ENCODE peak calls at places on chromosomes 6 and 20, in eight cellular contexts. R, Q, L, A, Y, N, K and B are unnamed samples.

GRCh38 chr6:148980234-148980633 is 233.4 kb downstream of the UST start:
- DNase-seq in R (no peak), Q (no peak), L (no peak), A (peak), Y (no peak), N (no peak), K (no peak), B (no peak)

GRCh38 chr6:15249371-15250019 is 3.6 kb downstream of the JARID2 start:
- DNase-seq in R (no peak), Q (no peak), L (no peak), A (no peak), Y (no peak), N (no peak), K (no peak), B (peak)

GRCh38 chr6:11921017-11921438 is 91.1 kb upstream of the HIVEP1 start:
- DNase-seq in R (no peak), Q (no peak), L (peak), A (peak), Y (peak), N (peak), K (no peak), B (no peak)

GRCh38 chr6:12311106-12311505 is 20.9 kb downstream of the EDN1 start:
- DNase-seq in R (no peak), Q (no peak), L (peak), A (no peak), Y (no peak), N (no peak), K (no peak), B (no peak)

GRCh38 chr20:13125486-13125885 is 95.6 kb upstream of the ISM1 start:
- DNase-seq in R (no peak), Q (no peak), L (no peak), A (no peak), Y (no peak), N (no peak), K (no peak), B (no peak)

GRCh38 chr6:84763397-84764331 is 734 bp downstream of the TBX18 start:
- DNase-seq in R (no peak), Q (no peak), L (peak), A (peak), Y (peak), N (no peak), K (no peak), B (no peak)

GRCh38 chr6:17418281-17419188 is 25.1 kb downstream of the CAP2 start:
- DNase-seq in R (no peak), Q (peak), L (peak), A (peak), Y (peak), N (no peak), K (no peak), B (no peak)

GRCh38 chr6:116268589-116269293 is 11.0 kb downstream of the TSPYL1 start:
- DNase-seq in R (no peak), Q (no peak), L (peak), A (peak), Y (no peak), N (no peak), K (peak), B (no peak)

GRCh38 chr20:44247676-44248419 is 740 bp downstream of the GDAP1L1 start:
- DNase-seq in R (peak), Q (no peak), L (peak), A (peak), Y (no peak), N (no peak), K (peak), B (no peak)

GRCh38 chr20:845226-845868 is 11.8 kb downstream of the FAM110A start:
- DNase-seq in R (no peak), Q (no peak), L (no peak), A (no peak), Y (no peak), N (no peak), K (no peak), B (peak)

GRCh38 chr20:36085686-36086267 is 68.8 kb upstream of the EPB41L1 start:
- DNase-seq in R (no peak), Q (no peak), L (peak), A (peak), Y (no peak), N (no peak), K (peak), B (no peak)

GRCh38 chr6:7053125-7053784 is 54.5 kb upstream of the RREB1 start:
- DNase-seq in R (no peak), Q (no peak), L (no peak), A (no peak), Y (no peak), N (no peak), K (no peak), B (no peak)

GRCh38 chr20:44424039-44424495 is 51.6 kb upstream of the TTPAL start:
- DNase-seq in R (no peak), Q (no peak), L (no peak), A (no peak), Y (no peak), N (no peak), K (no peak), B (no peak)

GRCh38 chr6:72218125-72218524 is 331.8 kb downstream of the RIMS1 start:
- DNase-seq in R (no peak), Q (no peak), L (peak), A (peak), Y (no peak), N (peak), K (peak), B (no peak)

GRCh38 chr6:148419430-148419829 is 76.8 kb downstream of the SASH1 start:
- DNase-seq in R (no peak), Q (no peak), L (no peak), A (no peak), Y (no peak), N (peak), K (no peak), B (no peak)

GRCh38 chr20:14832630-14833029 is 495.2 kb upstream of the FLRT3 start:
- DNase-seq in R (no peak), Q (no peak), L (no peak), A (no peak), Y (no peak), N (no peak), K (no peak), B (no peak)

GRCh38 chr20:15547109-15547508 is 1026.1 kb downstream of the KIF16B start:
- DNase-seq in R (no peak), Q (no peak), L (no peak), A (no peak), Y (no peak), N (no peak), K (no peak), B (no peak)

GRCh38 chr6:44289726-44290125 is 19.5 kb downstream of the TMEM151B start:
- DNase-seq in R (no peak), Q (no peak), L (no peak), A (no peak), Y (no peak), N (no peak), K (no peak), B (no peak)

GRCh38 chr20:61263084-61263695 is 11.1 kb downstream of the CDH4 start:
- DNase-seq in R (no peak), Q (no peak), L (peak), A (peak), Y (peak), N (peak), K (no peak), B (no peak)

GRCh38 chr6:10082385-10082784 is 332.5 kb downstream of the TFAP2A start:
- DNase-seq in R (no peak), Q (no peak), L (no peak), A (no peak), Y (no peak), N (no peak), K (no peak), B (no peak)

GRCh38 chr6:3797231-3798200 is 46.0 kb upstream of the PXDC1 start:
- DNase-seq in R (no peak), Q (no peak), L (peak), A (peak), Y (no peak), N (no peak), K (peak), B (no peak)

GRCh38 chr6:170102582-170103481 is 188.0 kb downstream of the DLL1 start:
- DNase-seq in R (no peak), Q (no peak), L (no peak), A (no peak), Y (no peak), N (peak), K (no peak), B (peak)

GRCh38 chr6:3970097-3970496 is 108.8 kb downstream of the FAM217A start:
- DNase-seq in R (no peak), Q (no peak), L (no peak), A (no peak), Y (no peak), N (no peak), K (no peak), B (no peak)

GRCh38 chr20:29689411-29690225 is 1567.8 kb upstream of the DEFB115 start:
- DNase-seq in R (no peak), Q (no peak), L (no peak), A (no peak), Y (no peak), N (no peak), K (no peak), B (no peak)

GRCh38 chr6:145887969-145888368 is 73.4 kb upstream of the FBXO30 start:
- DNase-seq in R (no peak), Q (no peak), L (peak), A (peak), Y (no peak), N (peak), K (no peak), B (no peak)

GRCh38 chr6:91697010-91697694 is 1110.3 kb upstream of the MAP3K7 start:
- DNase-seq in R (no peak), Q (no peak), L (no peak), A (no peak), Y (no peak), N (no peak), K (no peak), B (no peak)

GRCh38 chr6:85004283-85005010 is 240.0 kb upstream of the TBX18 start:
- DNase-seq in R (no peak), Q (no peak), L (no peak), A (no peak), Y (no peak), N (no peak), K (no peak), B (no peak)

GRCh38 chr20:43727980-43728590 is 1.3 kb upstream of the GTSF1L start:
- DNase-seq in R (no peak), Q (no peak), L (peak), A (peak), Y (no peak), N (no peak), K (peak), B (no peak)

GRCh38 chr20:32879538-32879937 is 20.8 kb downstream of the EFCAB8 start:
- DNase-seq in R (no peak), Q (no peak), L (no peak), A (no peak), Y (no peak), N (no peak), K (no peak), B (no peak)

GRCh38 chr6:107690546-107690863 is 133.6 kb downstream of the SCML4 start:
- DNase-seq in R (no peak), Q (no peak), L (no peak), A (no peak), Y (no peak), N (no peak), K (no peak), B (no peak)

GRCh38 chr20:60269571-60270162 is 311.4 kb downstream of the CDH26 start:
- DNase-seq in R (no peak), Q (no peak), L (no peak), A (no peak), Y (no peak), N (no peak), K (no peak), B (no peak)

GRCh38 chr6:140052757-140053729 is 678.6 kb upstream of the CITED2 start:
- DNase-seq in R (no peak), Q (no peak), L (peak), A (peak), Y (no peak), N (no peak), K (no peak), B (no peak)

GRCh38 chr20:19566226-19566960 is 191.7 kb upstream of the RIN2 start:
- DNase-seq in R (no peak), Q (no peak), L (no peak), A (no peak), Y (no peak), N (no peak), K (no peak), B (no peak)

GRCh38 chr6:155939253-155939652 is 483.6 kb upstream of the NOX3 start:
- DNase-seq in R (no peak), Q (no peak), L (no peak), A (no peak), Y (no peak), N (no peak), K (no peak), B (no peak)

GRCh38 chr6:2225422-2226392 is 19.7 kb downstream of the GMDS start:
- DNase-seq in R (no peak), Q (no peak), L (peak), A (no peak), Y (no peak), N (no peak), K (peak), B (no peak)
- TF ChIP-seq POLR2A in R (no peak), Q (no peak), L (no peak), A (no peak), Y (no peak), N (no peak), K (no peak), B (no peak)

GRCh38 chr20:56630506-56631317 is 1.6 kb downstream of the TFAP2C start:
- DNase-seq in R (no peak), Q (no peak), L (peak), A (no peak), Y (no peak), N (no peak), K (no peak), B (no peak)
- H3K27ac ChIP-seq in R (no peak), Q (no peak), L (peak), A (no peak), Y (no peak), N (no peak), K (no peak), B (no peak)

GRCh38 chr20:31720486-31721407 is 1.9 kb downstream of the BCL2L1 start:
- DNase-seq in R (no peak), Q (no peak), L (no peak), A (no peak), Y (no peak), N (no peak), K (peak), B (no peak)

GRCh38 chr20:31723282-31724078 is 812 bp upstream of the BCL2L1 start:
- DNase-seq in R (peak), Q (peak), L (peak), A (peak), Y (peak), N (peak), K (peak), B (peak)

GRCh38 chr20:31719644-31720485 is 2.8 kb downstream of the BCL2L1 start:
- DNase-seq in R (no peak), Q (no peak), L (peak), A (no peak), Y (no peak), N (no peak), K (peak), B (no peak)

GRCh38 chr20:31721408-31722332 is 998 bp downstream of the BCL2L1 start:
- DNase-seq in R (peak), Q (no peak), L (no peak), A (no peak), Y (no peak), N (no peak), K (no peak), B (peak)

GRCh38 chr20:31722388-31723281 is at the start of gene BCL2L1:
- DNase-seq in R (peak), Q (peak), L (peak), A (peak), Y (peak), N (peak), K (peak), B (peak)
- TF ChIP-seq POLR2A in R (no peak), Q (peak), L (peak), A (peak), Y (peak), N (peak), K (peak), B (peak)

GRCh38 chr6:166972101-166972500 is 15.8 kb upstream of the RNASET2 start:
- DNase-seq in R (no peak), Q (no peak), L (no peak), A (no peak), Y (no peak), N (no peak), K (no peak), B (no peak)
- H3K27ac ChIP-seq in R (no peak), Q (no peak), L (no peak), A (no peak), Y (no peak), N (no peak), K (no peak), B (no peak)

GRCh38 chr20:62545271-62545670 is 69.5 kb upstream of the GATA5 start:
- DNase-seq in R (no peak), Q (no peak), L (no peak), A (no peak), Y (no peak), N (no peak), K (no peak), B (no peak)
- TF ChIP-seq POLR2A in R (no peak), Q (no peak), L (no peak), A (no peak), Y (no peak), N (no peak), K (no peak), B (no peak)

GRCh38 chr6:89081423-89082322 is 1.1 kb downstream of the PNRC1 start:
- DNase-seq in R (peak), Q (peak), L (peak), A (peak), Y (peak), N (peak), K (peak), B (peak)
- H3K27ac ChIP-seq in R (peak), Q (peak), L (peak), A (peak), Y (peak), N (peak), K (peak), B (peak)

DNA sequence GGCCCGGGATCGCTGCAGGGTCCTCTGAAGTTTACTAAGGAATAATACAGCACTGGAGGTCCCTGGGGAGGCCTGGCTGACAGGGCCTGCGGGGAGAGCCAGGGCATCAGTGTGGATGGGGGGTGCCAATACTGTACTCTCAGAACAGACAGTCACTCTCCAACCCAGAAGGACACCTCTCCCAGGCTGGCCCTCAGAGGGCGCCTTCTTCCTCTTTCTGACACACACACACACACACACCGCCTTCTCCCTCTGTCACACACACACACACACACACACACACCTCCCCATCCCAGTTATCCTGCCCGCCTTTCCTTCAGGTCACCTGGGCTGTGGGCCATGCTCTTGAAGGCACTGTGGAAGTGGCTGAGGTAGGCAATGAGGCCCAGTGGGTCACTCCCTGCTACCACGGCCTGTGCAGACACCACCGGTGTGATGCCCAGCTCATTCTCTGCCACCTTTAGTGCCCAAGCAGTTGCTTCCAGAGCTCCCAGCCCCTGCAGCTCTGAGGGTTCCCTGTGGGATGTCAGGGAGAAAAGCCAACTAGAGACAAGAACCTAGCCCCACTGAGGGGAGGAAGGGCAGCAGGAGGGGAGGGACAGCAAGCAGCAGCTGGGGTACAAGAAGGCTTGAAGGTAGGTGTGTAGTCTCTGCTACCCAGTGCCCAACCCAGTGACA is 7.5 kb downstream of the SMPD2 start:
- DNase-seq in R (no peak), Q (no peak), L (peak), A (no peak), Y (no peak), N (no peak), K (no peak), B (no peak)
- TF ChIP-seq POLR2A in R (no peak), Q (no peak), L (no peak), A (no peak), Y (no peak), N (no peak), K (no peak), B (no peak)

GRCh38 chr6:144331610-144332009 is 46.5 kb downstream of the UTRN start:
- DNase-seq in R (no peak), Q (no peak), L (peak), A (peak), Y (no peak), N (no peak), K (no peak), B (no peak)

GRCh38 chr6:144325232-144325631 is 40.1 kb downstream of the UTRN start:
- DNase-seq in R (no peak), Q (no peak), L (no peak), A (no peak), Y (no peak), N (no peak), K (no peak), B (no peak)

GRCh38 chr6:144330588-144330987 is 45.5 kb downstream of the UTRN start:
- DNase-seq in R (peak), Q (no peak), L (no peak), A (no peak), Y (no peak), N (no peak), K (no peak), B (no peak)

GRCh38 chr6:144330017-144330416 is 44.9 kb downstream of the UTRN start:
- DNase-seq in R (no peak), Q (no peak), L (no peak), A (no peak), Y (no peak), N (no peak), K (no peak), B (no peak)

GRCh38 chr6:144327081-144327480 is 41.9 kb downstream of the UTRN start:
- DNase-seq in R (peak), Q (no peak), L (no peak), A (no peak), Y (no peak), N (peak), K (no peak), B (no peak)
- H3K27ac ChIP-seq in R (peak), Q (peak), L (no peak), A (no peak), Y (peak), N (peak), K (no peak), B (peak)

GRCh38 chr20:63627700-63628245 is 872 bp upstream of the GMEB2 start:
- DNase-seq in R (peak), Q (no peak), L (no peak), A (no peak), Y (no peak), N (no peak), K (no peak), B (peak)

GRCh38 chr20:63625771-63626423 is 1.0 kb downstream of the GMEB2 start:
- DNase-seq in R (peak), Q (no peak), L (peak), A (peak), Y (no peak), N (no peak), K (peak), B (peak)

GRCh38 chr20:63628246-63628975 is 1.5 kb upstream of the GMEB2 start:
- DNase-seq in R (peak), Q (no peak), L (peak), A (peak), Y (peak), N (peak), K (peak), B (peak)

GRCh38 chr20:63627129-63627699 is 313 bp upstream of the GMEB2 start:
- DNase-seq in R (peak), Q (peak), L (peak), A (peak), Y (peak), N (peak), K (peak), B (peak)

GRCh38 chr20:63626424-63627128 is at the start of gene GMEB2:
- DNase-seq in R (peak), Q (peak), L (no peak), A (no peak), Y (peak), N (peak), K (peak), B (peak)
- TF ChIP-seq POLR2A in R (peak), Q (peak), L (peak), A (no peak), Y (peak), N (peak), K (peak), B (no peak)